ENCODE peak calls at places on chromosome 19, in seven cellular contexts. One of them, this sample, is unnamed.

GRCh38 chr19:35436477-35437141 is 11.4 kb upstream of the FFAR2 start:
- DNase-seq in NCI-H2171 treated with DMSO at 0.1 percent for 48 hours: peak
- DNase-seq in GM23338: no peak
- DNase-seq in GM12878: no peak
- DNase-seq in adipocyte: peak
- DNase-seq in PC-9: peak
- DNase-seq in heart left ventricle: no peak
- DNase-seq in this sample: no peak

GRCh38 chr19:30649934-30650614 is 277.9 kb downstream of the ZNF536 start:
- DNase-seq in adipocyte: peak
- DNase-seq in PC-9: peak
- DNase-seq in NCI-H2171 treated with DMSO at 0.1 percent for 48 hours: peak
- DNase-seq in GM12878: peak
- DNase-seq in heart left ventricle: no peak
- DNase-seq in GM23338: peak
- DNase-seq in this sample: peak

GRCh38 chr19:42325896-42326771 is 699 bp downstream of the MEGF8 start:
- DNase-seq in GM23338: peak
- DNase-seq in adipocyte: peak
- DNase-seq in PC-9: no peak
- DNase-seq in GM12878: no peak
- DNase-seq in heart left ventricle: no peak
- DNase-seq in NCI-H2171 treated with DMSO at 0.1 percent for 48 hours: peak
- DNase-seq in this sample: peak

GRCh38 chr19:3420909-3421619 is 54.7 kb downstream of the NFIC start:
- DNase-seq in adipocyte: no peak
- DNase-seq in heart left ventricle: no peak
- DNase-seq in NCI-H2171 treated with DMSO at 0.1 percent for 48 hours: no peak
- DNase-seq in PC-9: no peak
- DNase-seq in GM12878: no peak
- DNase-seq in GM23338: no peak
- DNase-seq in this sample: no peak

GRCh38 chr19:49859838-49860715 is 7.3 kb downstream of the PNKP start:
- DNase-seq in adipocyte: no peak
- DNase-seq in GM23338: no peak
- DNase-seq in PC-9: no peak
- DNase-seq in heart left ventricle: no peak
- DNase-seq in GM12878: no peak
- DNase-seq in NCI-H2171 treated with DMSO at 0.1 percent for 48 hours: no peak
- DNase-seq in this sample: no peak

GRCh38 chr19:42122691-42123607 is 9.3 kb downstream of the POU2F2 start:
- DNase-seq in heart left ventricle: no peak
- DNase-seq in GM23338: no peak
- DNase-seq in GM12878: peak
- DNase-seq in adipocyte: no peak
- DNase-seq in NCI-H2171 treated with DMSO at 0.1 percent for 48 hours: no peak
- DNase-seq in PC-9: no peak
- DNase-seq in this sample: no peak

GRCh38 chr19:11881151-11881800 is 6.3 kb upstream of the ZNF69 start:
- DNase-seq in heart left ventricle: peak
- DNase-seq in NCI-H2171 treated with DMSO at 0.1 percent for 48 hours: peak
- DNase-seq in GM12878: peak
- DNase-seq in adipocyte: peak
- DNase-seq in PC-9: peak
- DNase-seq in GM23338: peak
- DNase-seq in this sample: peak

GRCh38 chr19:6055013-6055795 is 55.1 kb downstream of the RFX2 start:
- DNase-seq in GM12878: no peak
- DNase-seq in adipocyte: no peak
- DNase-seq in heart left ventricle: no peak
- DNase-seq in GM23338: no peak
- DNase-seq in NCI-H2171 treated with DMSO at 0.1 percent for 48 hours: no peak
- DNase-seq in PC-9: no peak
- DNase-seq in this sample: no peak

GRCh38 chr19:38063921-38064320 is 156.9 kb downstream of the SIPA1L3 start:
- DNase-seq in heart left ventricle: no peak
- DNase-seq in NCI-H2171 treated with DMSO at 0.1 percent for 48 hours: peak
- DNase-seq in PC-9: no peak
- DNase-seq in GM12878: no peak
- DNase-seq in adipocyte: no peak
- DNase-seq in GM23338: no peak
- DNase-seq in this sample: no peak

GRCh38 chr19:29612801-29613595 is 6.9 kb downstream of the POP4 start:
- DNase-seq in adipocyte: no peak
- DNase-seq in GM23338: no peak
- DNase-seq in NCI-H2171 treated with DMSO at 0.1 percent for 48 hours: no peak
- DNase-seq in heart left ventricle: no peak
- DNase-seq in GM12878: no peak
- DNase-seq in PC-9: no peak
- DNase-seq in this sample: no peak

GRCh38 chr19:16540948-16541347 is 1.3 kb downstream of the CHERP start:
- DNase-seq in GM23338: no peak
- DNase-seq in NCI-H2171 treated with DMSO at 0.1 percent for 48 hours: no peak
- DNase-seq in PC-9: no peak
- DNase-seq in heart left ventricle: no peak
- DNase-seq in adipocyte: no peak
- DNase-seq in GM12878: no peak
- DNase-seq in this sample: no peak

GRCh38 chr19:42076375-42076944 is 494 bp downstream of the ZNF574 start:
- DNase-seq in heart left ventricle: peak
- DNase-seq in adipocyte: peak
- DNase-seq in GM12878: no peak
- DNase-seq in GM23338: peak
- DNase-seq in NCI-H2171 treated with DMSO at 0.1 percent for 48 hours: no peak
- DNase-seq in PC-9: no peak
- DNase-seq in this sample: no peak

GRCh38 chr19:7799640-7800355 is 30.2 kb upstream of the EVI5L start:
- DNase-seq in GM23338: peak
- DNase-seq in heart left ventricle: peak
- DNase-seq in GM12878: no peak
- DNase-seq in adipocyte: peak
- DNase-seq in NCI-H2171 treated with DMSO at 0.1 percent for 48 hours: peak
- DNase-seq in PC-9: peak
- DNase-seq in this sample: peak

GRCh38 chr19:49851456-49852259 is 699 bp downstream of the PTOV1 start:
- DNase-seq in NCI-H2171 treated with DMSO at 0.1 percent for 48 hours: peak
- DNase-seq in PC-9: no peak
- DNase-seq in adipocyte: peak
- DNase-seq in GM23338: peak
- DNase-seq in heart left ventricle: no peak
- DNase-seq in GM12878: no peak
- DNase-seq in this sample: peak

GRCh38 chr19:47768604-47769003 is 9.9 kb upstream of the SELENOW start:
- DNase-seq in heart left ventricle: no peak
- DNase-seq in GM12878: no peak
- DNase-seq in NCI-H2171 treated with DMSO at 0.1 percent for 48 hours: no peak
- DNase-seq in adipocyte: no peak
- DNase-seq in PC-9: no peak
- DNase-seq in GM23338: no peak
- DNase-seq in this sample: no peak

GRCh38 chr19:33499671-33500506 is 21.7 kb downstream of the PEPD start:
- DNase-seq in heart left ventricle: no peak
- DNase-seq in adipocyte: no peak
- DNase-seq in NCI-H2171 treated with DMSO at 0.1 percent for 48 hours: no peak
- DNase-seq in GM23338: no peak
- DNase-seq in GM12878: no peak
- DNase-seq in PC-9: no peak
- DNase-seq in this sample: no peak

GRCh38 chr19:10219678-10220077 is 11.5 kb downstream of the S1PR2 start:
- DNase-seq in heart left ventricle: no peak
- DNase-seq in GM23338: peak
- DNase-seq in NCI-H2171 treated with DMSO at 0.1 percent for 48 hours: peak
- DNase-seq in adipocyte: peak
- DNase-seq in PC-9: peak
- DNase-seq in GM12878: peak
- DNase-seq in this sample: peak

GRCh38 chr19:41341669-41342490 is 11.8 kb downstream of the TGFB1 start:
- DNase-seq in adipocyte: no peak
- DNase-seq in GM23338: peak
- DNase-seq in PC-9: no peak
- DNase-seq in heart left ventricle: no peak
- DNase-seq in GM12878: no peak
- DNase-seq in NCI-H2171 treated with DMSO at 0.1 percent for 48 hours: peak
- DNase-seq in this sample: no peak

GRCh38 chr19:6023085-6023682 is 45.2 kb upstream of the RANBP3 start:
- DNase-seq in NCI-H2171 treated with DMSO at 0.1 percent for 48 hours: no peak
- DNase-seq in GM12878: no peak
- DNase-seq in heart left ventricle: no peak
- DNase-seq in adipocyte: peak
- DNase-seq in PC-9: no peak
- DNase-seq in GM23338: no peak
- DNase-seq in this sample: no peak

GRCh38 chr19:54418030-54418929 is 3.0 kb downstream of the TTYH1 start:
- DNase-seq in heart left ventricle: no peak
- DNase-seq in adipocyte: peak
- DNase-seq in NCI-H2171 treated with DMSO at 0.1 percent for 48 hours: no peak
- DNase-seq in PC-9: no peak
- DNase-seq in GM12878: no peak
- DNase-seq in GM23338: peak
- DNase-seq in this sample: peak

GRCh38 chr19:3151563-3152430 is 16.0 kb downstream of the GNA15 start:
- DNase-seq in PC-9: no peak
- DNase-seq in NCI-H2171 treated with DMSO at 0.1 percent for 48 hours: no peak
- DNase-seq in GM23338: no peak
- DNase-seq in GM12878: no peak
- DNase-seq in adipocyte: no peak
- DNase-seq in heart left ventricle: no peak
- DNase-seq in this sample: no peak

GRCh38 chr19:4867534-4868285 is at the start of gene PLIN3:
- DNase-seq in GM23338: peak
- DNase-seq in adipocyte: peak
- DNase-seq in PC-9: peak
- DNase-seq in heart left ventricle: peak
- DNase-seq in GM12878: peak
- DNase-seq in NCI-H2171 treated with DMSO at 0.1 percent for 48 hours: peak
- DNase-seq in this sample: peak

GRCh38 chr19:39145180-39145953 is 19.8 kb downstream of the PAK4 start:
- DNase-seq in GM23338: no peak
- DNase-seq in GM12878: no peak
- DNase-seq in PC-9: no peak
- DNase-seq in NCI-H2171 treated with DMSO at 0.1 percent for 48 hours: no peak
- DNase-seq in heart left ventricle: no peak
- DNase-seq in adipocyte: no peak
- DNase-seq in this sample: no peak

GRCh38 chr19:13762635-13763235 is 1.6 kb upstream of the MRI1 start:
- DNase-seq in GM12878: no peak
- DNase-seq in adipocyte: no peak
- DNase-seq in heart left ventricle: no peak
- DNase-seq in NCI-H2171 treated with DMSO at 0.1 percent for 48 hours: no peak
- DNase-seq in PC-9: no peak
- DNase-seq in GM23338: no peak
- DNase-seq in this sample: no peak

GRCh38 chr19:10835089-10835753 is 791 bp downstream of the TMED1 start:
- DNase-seq in PC-9: no peak
- DNase-seq in heart left ventricle: no peak
- DNase-seq in GM12878: no peak
- DNase-seq in adipocyte: no peak
- DNase-seq in GM23338: no peak
- DNase-seq in NCI-H2171 treated with DMSO at 0.1 percent for 48 hours: no peak
- DNase-seq in this sample: no peak

GRCh38 chr19:12603714-12604113 is 6.9 kb downstream of the ZNF490 start:
- DNase-seq in GM12878: peak
- DNase-seq in NCI-H2171 treated with DMSO at 0.1 percent for 48 hours: no peak
- DNase-seq in adipocyte: no peak
- DNase-seq in GM23338: no peak
- DNase-seq in heart left ventricle: no peak
- DNase-seq in PC-9: no peak
- DNase-seq in this sample: no peak

GRCh38 chr19:49615861-49616260 is 24.1 kb downstream of the RRAS start:
- DNase-seq in adipocyte: no peak
- DNase-seq in GM12878: no peak
- DNase-seq in PC-9: no peak
- DNase-seq in NCI-H2171 treated with DMSO at 0.1 percent for 48 hours: no peak
- DNase-seq in heart left ventricle: no peak
- DNase-seq in GM23338: no peak
- DNase-seq in this sample: no peak

GRCh38 chr19:31127132-31127967 is 221.9 kb downstream of the TSHZ3 start:
- DNase-seq in NCI-H2171 treated with DMSO at 0.1 percent for 48 hours: no peak
- DNase-seq in GM12878: no peak
- DNase-seq in heart left ventricle: no peak
- DNase-seq in adipocyte: peak
- DNase-seq in GM23338: no peak
- DNase-seq in PC-9: no peak
- DNase-seq in this sample: peak

GRCh38 chr19:34120846-34121639 is 51.3 kb upstream of the LSM14A start:
- DNase-seq in PC-9: no peak
- DNase-seq in GM23338: peak
- DNase-seq in heart left ventricle: no peak
- DNase-seq in adipocyte: peak
- DNase-seq in NCI-H2171 treated with DMSO at 0.1 percent for 48 hours: no peak
- DNase-seq in GM12878: no peak
- DNase-seq in this sample: peak

GRCh38 chr19:49595819-49596404 is 4.9 kb downstream of the PRR12 start:
- DNase-seq in NCI-H2171 treated with DMSO at 0.1 percent for 48 hours: no peak
- DNase-seq in adipocyte: no peak
- DNase-seq in GM23338: no peak
- DNase-seq in GM12878: no peak
- DNase-seq in heart left ventricle: no peak
- DNase-seq in PC-9: no peak
- DNase-seq in this sample: no peak

GRCh38 chr19:55455576-55456235 is 5.7 kb downstream of the ISOC2 start:
- DNase-seq in GM23338: no peak
- DNase-seq in heart left ventricle: no peak
- DNase-seq in adipocyte: no peak
- DNase-seq in NCI-H2171 treated with DMSO at 0.1 percent for 48 hours: no peak
- DNase-seq in PC-9: no peak
- DNase-seq in GM12878: no peak
- DNase-seq in this sample: no peak

GRCh38 chr19:47240996-47241918 is 10.3 kb upstream of the BBC3 start:
- DNase-seq in GM23338: peak
- DNase-seq in PC-9: peak
- DNase-seq in GM12878: no peak
- DNase-seq in heart left ventricle: peak
- DNase-seq in adipocyte: peak
- DNase-seq in NCI-H2171 treated with DMSO at 0.1 percent for 48 hours: peak
- DNase-seq in this sample: peak

GRCh38 chr19:8517551-8518442 is 3.8 kb upstream of the ZNF414 start:
- DNase-seq in PC-9: no peak
- DNase-seq in GM12878: no peak
- DNase-seq in GM23338: no peak
- DNase-seq in NCI-H2171 treated with DMSO at 0.1 percent for 48 hours: no peak
- DNase-seq in adipocyte: peak
- DNase-seq in heart left ventricle: no peak
- DNase-seq in this sample: peak

GRCh38 chr19:33171916-33172359 is 22.2 kb upstream of the LRP3 start:
- DNase-seq in NCI-H2171 treated with DMSO at 0.1 percent for 48 hours: no peak
- DNase-seq in GM23338: no peak
- DNase-seq in heart left ventricle: no peak
- DNase-seq in adipocyte: peak
- DNase-seq in PC-9: no peak
- DNase-seq in GM12878: no peak
- DNase-seq in this sample: no peak

GRCh38 chr19:58559275-58560006 is 1.0 kb upstream of the UBE2M start:
- DNase-seq in adipocyte: peak
- DNase-seq in PC-9: no peak
- DNase-seq in NCI-H2171 treated with DMSO at 0.1 percent for 48 hours: no peak
- DNase-seq in heart left ventricle: peak
- DNase-seq in GM12878: peak
- DNase-seq in GM23338: peak
- DNase-seq in this sample: peak